ENCODE peak calls at places on chromosomes 5 and 9, in four cellular contexts. One of them, this sample, is unnamed.
A peak's percentile ranks its signal among the peaks of the same experiment; 100 is the strongest.

GRCh38 chr9:73412874-73413273 is 261.2 kb downstream of the ANXA1 start:
- DNase-seq in kidney: no peak
- DNase-seq in neuronal stem cell: no peak
- DNase-seq in BE2C: no peak
- DNase-seq in this sample: no peak

GRCh38 chr9:136318111-136318768 is 9.1 kb upstream of the GPSM1 start:
- DNase-seq in kidney: peak; percentile 45
- DNase-seq in neuronal stem cell: no peak
- DNase-seq in BE2C: no peak
- DNase-seq in this sample: no peak

GRCh38 chr5:179265529-179266290 is 79.6 kb downstream of the ADAMTS2 start:
- DNase-seq in kidney: peak; percentile 98
- DNase-seq in neuronal stem cell: no peak
- DNase-seq in BE2C: peak; percentile 68
- DNase-seq in this sample: peak; percentile 80

GRCh38 chr5:59565551-59565950 is 328.0 kb downstream of the PDE4D start:
- DNase-seq in kidney: no peak
- DNase-seq in neuronal stem cell: no peak
- DNase-seq in BE2C: no peak
- DNase-seq in this sample: no peak

GRCh38 chr5:113771483-113771882 is 258.0 kb downstream of the YTHDC2 start:
- DNase-seq in kidney: no peak
- DNase-seq in neuronal stem cell: no peak
- DNase-seq in BE2C: no peak
- DNase-seq in this sample: no peak

GRCh38 chr5:119049824-119050449 is 20.9 kb upstream of the DMXL1 start:
- DNase-seq in kidney: no peak
- DNase-seq in neuronal stem cell: no peak
- DNase-seq in BE2C: no peak
- DNase-seq in this sample: peak; percentile 38

GRCh38 chr5:132011561-132012384 is at the start of gene ACSL6:
- DNase-seq in kidney: peak; percentile 81
- DNase-seq in neuronal stem cell: no peak
- DNase-seq in BE2C: peak; percentile 61
- DNase-seq in this sample: peak; percentile 88

GRCh38 chr9:134621558-134622110 is 20.0 kb upstream of the COL5A1 start:
- DNase-seq in kidney: no peak
- DNase-seq in neuronal stem cell: no peak
- DNase-seq in BE2C: peak; percentile 3
- DNase-seq in this sample: no peak

GRCh38 chr5:18761801-18762200 is 1127.5 kb downstream of the TAF11L14 start:
- DNase-seq in kidney: no peak
- DNase-seq in neuronal stem cell: no peak
- DNase-seq in BE2C: no peak
- DNase-seq in this sample: no peak

GRCh38 chr9:80437825-80438224 is 866.1 kb downstream of the TLE4 start:
- DNase-seq in kidney: no peak
- DNase-seq in neuronal stem cell: no peak
- DNase-seq in BE2C: no peak
- DNase-seq in this sample: no peak

GRCh38 chr5:41681820-41682219 is 171.4 kb upstream of the PLCXD3 start:
- DNase-seq in kidney: no peak
- DNase-seq in neuronal stem cell: no peak
- DNase-seq in BE2C: no peak
- DNase-seq in this sample: no peak

GRCh38 chr5:138083702-138084101 is at the start of gene WNT8A:
- DNase-seq in kidney: no peak
- DNase-seq in neuronal stem cell: no peak
- DNase-seq in BE2C: no peak
- DNase-seq in this sample: peak; percentile 64

GRCh38 chr9:116592926-116593325 is 94.2 kb upstream of the TRIM32 start:
- DNase-seq in kidney: no peak
- DNase-seq in neuronal stem cell: no peak
- DNase-seq in BE2C: no peak
- DNase-seq in this sample: no peak

GRCh38 chr9:86598411-86599239 is 244.4 kb upstream of the TUT7 start:
- DNase-seq in kidney: no peak
- DNase-seq in neuronal stem cell: peak; percentile 48
- DNase-seq in BE2C: no peak
- DNase-seq in this sample: no peak

GRCh38 chr5:119411291-119411934 is 40.9 kb upstream of the HSD17B4 start:
- DNase-seq in kidney: no peak
- DNase-seq in neuronal stem cell: no peak
- DNase-seq in BE2C: no peak
- DNase-seq in this sample: no peak

DNA sequence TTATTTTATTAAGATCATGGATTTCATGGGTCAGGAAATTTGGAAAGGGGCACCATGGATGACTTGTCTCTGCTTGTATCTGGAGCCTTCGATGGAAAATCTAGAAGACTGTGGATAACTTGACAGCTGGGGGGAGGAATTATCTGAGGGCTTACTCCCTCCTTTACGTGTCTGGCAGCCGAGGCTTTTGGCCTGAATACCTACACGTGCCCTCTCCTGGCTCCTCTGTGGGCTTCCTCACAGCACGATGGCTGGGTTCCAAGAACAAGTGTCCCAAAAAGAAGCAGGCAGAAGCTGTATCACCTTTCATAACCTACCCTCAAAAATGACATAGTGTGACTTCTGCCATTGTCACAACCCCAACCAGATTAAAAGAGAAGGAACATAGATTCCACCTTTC is 228.9 kb downstream of the GRIA1 start:
- DNase-seq in kidney: no peak
- DNase-seq in neuronal stem cell: no peak
- DNase-seq in BE2C: no peak
- DNase-seq in this sample: no peak
- H3K4me3 ChIP-seq in kidney: no peak overlapping the region
- H3K4me3 ChIP-seq in neuronal stem cell: no peak overlapping the region
- H3K4me3 ChIP-seq in BE2C: no peak overlapping the region
- H3K4me3 ChIP-seq in this sample: no peak overlapping the region

DNA sequence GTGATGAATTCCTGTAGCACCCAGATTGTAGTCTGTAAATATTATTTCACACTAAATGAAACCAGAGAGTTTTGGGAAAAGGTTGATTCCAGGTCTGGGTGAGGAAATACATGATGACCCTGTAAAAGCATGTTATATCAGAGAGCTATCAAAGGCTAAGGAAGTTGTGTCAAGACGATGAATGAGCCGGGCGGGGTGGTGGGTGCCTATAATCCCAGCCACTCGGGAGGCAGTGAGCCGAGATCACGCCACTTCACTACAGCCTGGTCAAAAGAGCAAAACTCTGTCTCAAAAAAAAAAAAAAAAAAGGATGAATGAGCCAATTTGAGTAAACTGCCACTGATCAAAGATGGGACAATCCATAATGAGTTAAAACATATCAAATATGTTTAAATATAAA is 29.2 kb downstream of the IL6ST start:
- DNase-seq in kidney: no peak
- DNase-seq in neuronal stem cell: no peak
- DNase-seq in BE2C: no peak
- DNase-seq in this sample: no peak
- H3K36me3 ChIP-seq in kidney: peaks cover 17% of the 10 kb centered on the region
- H3K36me3 ChIP-seq in neuronal stem cell: peaks cover 2% of the 10 kb centered on the region
- H3K36me3 ChIP-seq in BE2C: peaks cover 17% of the 10 kb centered on the region
- H3K36me3 ChIP-seq in this sample: no peaks in the 10 kb centered on the region

GRCh38 chr5:102798103-102798502 is 43.0 kb downstream of the PAM start:
- DNase-seq in kidney: no peak
- DNase-seq in neuronal stem cell: no peak
- DNase-seq in BE2C: no peak
- DNase-seq in this sample: no peak
- H3K4me3 ChIP-seq in kidney: no peak overlapping the region
- H3K4me3 ChIP-seq in neuronal stem cell: no peak overlapping the region
- H3K4me3 ChIP-seq in BE2C: no peak overlapping the region
- H3K4me3 ChIP-seq in this sample: no peak overlapping the region

GRCh38 chr9:133050142-133050541 is 11.6 kb upstream of the CEL start:
- DNase-seq in kidney: no peak
- DNase-seq in neuronal stem cell: no peak
- DNase-seq in BE2C: no peak
- DNase-seq in this sample: no peak

GRCh38 chr9:133049043-133049442 is 12.7 kb upstream of the CEL start:
- DNase-seq in kidney: no peak
- DNase-seq in neuronal stem cell: no peak
- DNase-seq in BE2C: no peak
- DNase-seq in this sample: no peak

GRCh38 chr9:133051966-133052539 is 9.7 kb upstream of the CEL start:
- DNase-seq in kidney: peak; percentile 48
- DNase-seq in neuronal stem cell: no peak
- DNase-seq in BE2C: no peak
- DNase-seq in this sample: peak; percentile 44

GRCh38 chr9:133051281-133051900 is 10.4 kb upstream of the CEL start:
- DNase-seq in kidney: peak; percentile 41
- DNase-seq in neuronal stem cell: no peak
- DNase-seq in BE2C: no peak
- DNase-seq in this sample: peak; percentile 35

GRCh38 chr9:133050781-133051180 is 11.0 kb upstream of the CEL start:
- DNase-seq in kidney: no peak
- DNase-seq in neuronal stem cell: no peak
- DNase-seq in BE2C: no peak
- DNase-seq in this sample: peak; percentile 37
- H3K36me3 ChIP-seq in kidney: peaks cover 28% of the 10 kb centered on the region
- H3K36me3 ChIP-seq in neuronal stem cell: peaks cover 64% of the 10 kb centered on the region
- H3K36me3 ChIP-seq in BE2C: peaks cover 79% of the 10 kb centered on the region
- H3K36me3 ChIP-seq in this sample: peaks cover 36% of the 10 kb centered on the region

This sample was measured in H7.